ENCODE peak calls at places on chromosome 16, in seven cellular contexts. P is right cardiac atrium; Y is esophagus muscularis mucosa; F is tibial artery; O is HepG2; B is CD8-positive, alpha-beta T cell; J is lung. L is an unnamed sample. For H3K9me3 and H3K4me1, the result is how much of the 10 kb centered on the place peaks cover.

GRCh38 chr16:27851586-27851985 is 211.9 kb downstream of the GSG1L start:
- DNase-seq in O (no peak), F (peak), Y (no peak), J (no peak), P (no peak), B (no peak), L (no peak)

GRCh38 chr16:67169642-67170167 is 633 bp upstream of the NOL3 start:
- DNase-seq in P (peak), F (no peak), Y (no peak), O (peak), B (no peak), J (no peak), L (no peak)

GRCh38 chr16:47475786-47476185 is 14.7 kb downstream of the PHKB start:
- DNase-seq in F (no peak), J (no peak), O (peak), P (no peak), B (no peak), Y (no peak), L (no peak)

GRCh38 chr16:25570131-25570530 is 121.6 kb upstream of the HS3ST4 start:
- DNase-seq in B (no peak), F (no peak), P (no peak), Y (no peak), J (no peak), O (no peak), L (no peak)

GRCh38 chr16:19703218-19703617 is 14.8 kb downstream of the KNOP1 start:
- DNase-seq in B (no peak), J (no peak), O (no peak), P (no peak), F (no peak), Y (no peak), L (no peak)

GRCh38 chr16:262121-262745 is 13.5 kb downstream of the RGS11 start:
- DNase-seq in Y (no peak), J (no peak), O (no peak), P (peak), F (no peak), B (no peak), L (no peak)

GRCh38 chr16:47386201-47386718 is 74.6 kb downstream of the ITFG1 start:
- DNase-seq in F (no peak), O (no peak), P (no peak), Y (no peak), B (no peak), J (no peak), L (no peak)

GRCh38 chr16:14193316-14193871 is 122.3 kb downstream of the MRTFB start:
- DNase-seq in Y (no peak), P (no peak), F (no peak), B (no peak), O (no peak), J (no peak), L (no peak)

GRCh38 chr16:73483934-73484712 is 436.2 kb upstream of the ZFHX3 start:
- DNase-seq in B (no peak), O (no peak), P (no peak), Y (no peak), F (no peak), J (no peak), L (no peak)

DNA sequence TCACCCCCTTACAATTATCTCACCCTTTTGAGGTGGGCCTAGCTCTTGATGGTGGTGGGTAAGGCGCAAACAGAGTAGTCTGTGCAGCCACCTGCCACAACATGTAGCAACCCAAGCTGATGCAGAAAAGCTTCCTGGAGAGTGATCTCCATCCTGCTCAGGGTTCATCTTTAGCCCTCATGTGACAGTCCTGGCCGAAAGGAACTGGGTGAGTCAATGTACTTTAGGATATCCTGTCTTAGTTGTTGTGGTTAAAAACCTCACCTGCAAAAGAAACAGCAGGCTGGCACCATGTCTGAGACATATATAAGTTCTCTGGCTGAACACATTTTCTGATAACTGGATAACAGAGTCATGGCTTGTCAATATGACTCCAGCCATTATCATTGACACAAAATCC is 183.5 kb upstream of the CPHXL start:
- DNase-seq in P (no peak), F (no peak), Y (no peak), J (no peak), B (no peak), O (no peak), L (no peak)
- H3K9me3 ChIP-seq in P (under half), F (under half), Y (under half), J (under half), B (under half), O (under half), L (under half)

GRCh38 chr16:68279726-68280125 is 15.4 kb downstream of the SLC7A6 start:
- DNase-seq in Y (no peak), P (no peak), F (no peak), B (no peak), O (no peak), J (no peak), L (no peak)
- H3K4me1 ChIP-seq in Y (half or more), P (under half), F (under half), B (half or more), O (half or more), J (under half), L (under half)

GRCh38 chr16:75266738-75267630 is 15.6 kb upstream of the BCAR1 start:
- DNase-seq in J (no peak), B (no peak), F (no peak), P (peak), Y (no peak), O (no peak), L (no peak)
- H3K4me3 ChIP-seq in J (no peak), B (no peak), F (peak), P (no peak), Y (no peak), O (peak), L (peak)

GRCh38 chr16:35737076-35737475 is 2277.7 kb downstream of the TP53TG3F start:
- DNase-seq in J (no peak), F (no peak), P (no peak), B (no peak), O (no peak), Y (no peak), L (no peak)

GRCh38 chr16:35735403-35736251 is 2276.2 kb downstream of the TP53TG3F start:
- DNase-seq in J (no peak), Y (peak), F (no peak), P (peak), B (no peak), O (no peak), L (no peak)

GRCh38 chr16:35733971-35734702 is 2274.7 kb downstream of the TP53TG3F start:
- DNase-seq in Y (peak), B (no peak), P (no peak), F (no peak), J (no peak), O (no peak), L (no peak)

GRCh38 chr16:35733278-35733965 is 2274.0 kb downstream of the TP53TG3F start:
- DNase-seq in J (no peak), Y (peak), P (no peak), F (no peak), B (no peak), O (no peak), L (no peak)

GRCh38 chr16:35734728-35735402 is 2275.5 kb downstream of the TP53TG3F start:
- DNase-seq in Y (peak), F (no peak), O (no peak), J (no peak), P (no peak), B (no peak), L (no peak)
- H3K9me3 ChIP-seq in Y (under half), F (under half), O (half or more), J (under half), P (under half), B (under half), L (under half)